ENCODE peak calls at places on chromosomes 12 and 14, in six cellular contexts. A is body of pancreas, G is right lobe of liver, V is fibroblast of mammary gland, Z is HL-60, E is gastrocnemius medialis. X is an unnamed sample.

GRCh38 chr14:36683083-36683724 is 21.5 kb downstream of the PAX9 start:
- DNase-seq in A (no peak), G (no peak), V (no peak), Z (no peak), E (no peak), X (no peak)

GRCh38 chr12:57604454-57605307 is at the start of gene DTX3:
- DNase-seq in A (peak; percentile 70), G (no peak), V (peak; percentile 19), Z (no peak), E (no peak), X (no peak)

GRCh38 chr12:120260607-120261006 is 4.9 kb downstream of the PXN start:
- DNase-seq in A (no peak), G (no peak), V (no peak), Z (no peak), E (no peak), X (no peak)

GRCh38 chr14:20848955-20849570 is 42.1 kb upstream of the RNASE3 start:
- DNase-seq in A (peak; percentile 23), G (no peak), V (no peak), Z (no peak), E (no peak), X (no peak)

GRCh38 chr14:104437703-104438102 is 141.9 kb upstream of the C14orf180 start:
- DNase-seq in A (no peak), G (no peak), V (no peak), Z (no peak), E (no peak), X (peak; percentile 10)

GRCh38 chr14:65169351-65169750 is 67.0 kb upstream of the MAX start:
- DNase-seq in A (no peak), G (no peak), V (peak; percentile 93), Z (no peak), E (no peak), X (no peak)

GRCh38 chr14:57493467-57494181 is at the start of gene CCDC198:
- DNase-seq in A (peak; percentile 41), G (peak; percentile 28), V (peak; percentile 14), Z (no peak), E (no peak), X (no peak)

GRCh38 chr12:25959069-25959961 is 833 bp downstream of the RASSF8 start:
- DNase-seq in A (peak; percentile 67), G (peak; percentile 70), V (peak; percentile 91), Z (no peak), E (peak; percentile 58), X (peak; percentile 40)

GRCh38 chr12:47080725-47081502 is 1.2 kb upstream of the AMIGO2 start:
- DNase-seq in A (peak; percentile 54), G (peak; percentile 66), V (peak; percentile 59), Z (no peak), E (peak; percentile 40), X (peak; percentile 70)

GRCh38 chr12:101299346-101299745 is 19.4 kb downstream of the UTP20 start:
- DNase-seq in A (no peak), G (no peak), V (peak; percentile 33), Z (no peak), E (no peak), X (no peak)

GRCh38 chr12:67354322-67354721 is 85.2 kb downstream of the CAND1 start:
- DNase-seq in A (no peak), G (no peak), V (peak; percentile 28), Z (no peak), E (no peak), X (no peak)

GRCh38 chr12:110135012-110135411 is 10.9 kb downstream of the IFT81 start:
- DNase-seq in A (no peak), G (no peak), V (peak; percentile 89), Z (no peak), E (no peak), X (no peak)

GRCh38 chr12:91332305-91332704 is 149.7 kb upstream of the DCN start:
- DNase-seq in A (no peak), G (no peak), V (peak; percentile 46), Z (no peak), E (no peak), X (no peak)

GRCh38 chr12:117051380-117051779 is 47.8 kb downstream of the TESC start:
- DNase-seq in A (no peak), G (no peak), V (no peak), Z (no peak), E (no peak), X (no peak)

GRCh38 chr14:23578560-23579310 is at the start of gene JPH4:
- DNase-seq in A (no peak), G (no peak), V (no peak), Z (no peak), E (no peak), X (no peak)

GRCh38 chr12:79415754-79416435 is 274.9 kb downstream of the PAWR start:
- DNase-seq in A (peak; percentile 54), G (no peak), V (no peak), Z (no peak), E (no peak), X (no peak)

GRCh38 chr14:53149656-53150319 is 3.3 kb downstream of the DDHD1 start:
- DNase-seq in A (no peak), G (no peak), V (no peak), Z (no peak), E (no peak), X (no peak)

GRCh38 chr12:86669010-86669409 is 412.8 kb upstream of the MGAT4C start:
- DNase-seq in A (no peak), G (no peak), V (no peak), Z (no peak), E (no peak), X (no peak)

GRCh38 chr12:25052191-25053020 is 103.5 kb upstream of the BCAT1 start:
- DNase-seq in A (peak; percentile 32), G (no peak), V (no peak), Z (peak; percentile 78), E (no peak), X (no peak)

GRCh38 chr12:123859035-123859434 is 96.9 kb downstream of the DNAH10 start:
- DNase-seq in A (no peak), G (no peak), V (no peak), Z (no peak), E (no peak), X (no peak)

GRCh38 chr14:51582437-51582836 is 69.3 kb upstream of the FRMD6 start:
- DNase-seq in A (no peak), G (no peak), V (peak; percentile 28), Z (no peak), E (no peak), X (no peak)

GRCh38 chr12:108115746-108116125 is 13.4 kb upstream of the WSCD2 start:
- DNase-seq in A (no peak), G (no peak), V (no peak), Z (no peak), E (no peak), X (no peak)

DNA sequence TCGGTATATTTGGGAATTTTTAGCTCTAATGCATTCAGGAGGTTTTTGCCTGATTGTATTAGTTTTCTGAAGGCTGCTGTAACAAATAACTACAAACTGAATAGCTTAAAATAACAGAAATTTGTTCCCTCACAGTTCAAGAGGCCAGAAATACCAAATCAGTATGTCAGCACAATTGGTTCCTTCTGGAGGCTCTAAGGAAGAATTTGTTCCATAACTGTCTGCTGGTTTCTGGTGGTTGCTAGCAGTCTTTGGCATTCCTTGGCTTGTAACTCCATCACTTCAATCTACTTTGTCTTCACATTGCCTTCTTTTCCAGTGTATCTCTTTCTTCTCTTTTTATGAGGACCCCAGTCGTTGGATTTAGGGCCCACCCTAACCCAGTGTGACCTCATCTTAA is 21.3 kb downstream of the TMTC3 start:
- DNase-seq in A (no peak), G (no peak), V (peak; percentile 18), Z (no peak), E (no peak), X (no peak)
- TF ChIP-seq CTCF in A (no peak), G (no peak), V (no peak), Z (no peak), E (no peak), X (no peak)

GRCh38 chr14:77313374-77313773 is 7.3 kb downstream of the POMT2 start:
- DNase-seq in A (no peak), G (no peak), V (no peak), Z (no peak), E (no peak), X (no peak)
- TF ChIP-seq CTCF in A (no peak), G (no peak), V (no peak), Z (no peak), E (no peak), X (no peak)

DNA sequence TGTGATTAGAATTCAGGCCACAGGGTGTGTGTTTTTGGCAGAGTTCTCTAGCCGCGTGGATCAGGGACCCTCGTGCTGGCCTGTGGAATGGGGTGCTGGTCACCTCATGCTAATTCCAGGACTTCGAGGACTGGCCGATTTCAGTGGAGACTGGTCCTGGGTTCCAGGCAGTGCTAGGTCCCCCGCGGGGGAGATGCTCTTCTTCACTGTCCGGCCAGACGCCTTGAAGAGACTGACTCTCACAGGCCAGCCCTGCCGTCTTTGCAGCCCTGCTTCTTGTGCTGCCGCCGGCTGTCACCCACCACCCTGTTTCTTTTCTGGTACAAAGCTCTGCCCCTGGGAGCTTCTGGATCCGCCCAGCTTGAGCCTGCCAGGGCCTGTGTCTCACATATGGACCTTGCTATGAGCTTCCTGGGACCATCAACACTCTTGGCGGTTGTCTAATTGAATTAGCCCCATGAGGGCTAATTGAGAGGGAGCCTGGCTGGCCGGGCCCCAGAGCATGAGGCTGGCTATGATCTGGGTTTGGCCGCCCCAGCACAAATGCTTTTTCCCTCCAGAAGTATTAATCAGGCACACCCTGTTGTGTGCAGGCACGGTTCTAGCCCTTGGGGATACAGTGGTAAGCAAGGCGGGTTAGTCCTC is 8.2 kb downstream of the MLXIP start:
- DNase-seq in A (peak; percentile 10), G (no peak), V (no peak), Z (no peak), E (no peak), X (no peak)
- TF ChIP-seq CTCF in A (no peak), G (no peak), V (no peak), Z (no peak), E (no peak), X (no peak)

DNA sequence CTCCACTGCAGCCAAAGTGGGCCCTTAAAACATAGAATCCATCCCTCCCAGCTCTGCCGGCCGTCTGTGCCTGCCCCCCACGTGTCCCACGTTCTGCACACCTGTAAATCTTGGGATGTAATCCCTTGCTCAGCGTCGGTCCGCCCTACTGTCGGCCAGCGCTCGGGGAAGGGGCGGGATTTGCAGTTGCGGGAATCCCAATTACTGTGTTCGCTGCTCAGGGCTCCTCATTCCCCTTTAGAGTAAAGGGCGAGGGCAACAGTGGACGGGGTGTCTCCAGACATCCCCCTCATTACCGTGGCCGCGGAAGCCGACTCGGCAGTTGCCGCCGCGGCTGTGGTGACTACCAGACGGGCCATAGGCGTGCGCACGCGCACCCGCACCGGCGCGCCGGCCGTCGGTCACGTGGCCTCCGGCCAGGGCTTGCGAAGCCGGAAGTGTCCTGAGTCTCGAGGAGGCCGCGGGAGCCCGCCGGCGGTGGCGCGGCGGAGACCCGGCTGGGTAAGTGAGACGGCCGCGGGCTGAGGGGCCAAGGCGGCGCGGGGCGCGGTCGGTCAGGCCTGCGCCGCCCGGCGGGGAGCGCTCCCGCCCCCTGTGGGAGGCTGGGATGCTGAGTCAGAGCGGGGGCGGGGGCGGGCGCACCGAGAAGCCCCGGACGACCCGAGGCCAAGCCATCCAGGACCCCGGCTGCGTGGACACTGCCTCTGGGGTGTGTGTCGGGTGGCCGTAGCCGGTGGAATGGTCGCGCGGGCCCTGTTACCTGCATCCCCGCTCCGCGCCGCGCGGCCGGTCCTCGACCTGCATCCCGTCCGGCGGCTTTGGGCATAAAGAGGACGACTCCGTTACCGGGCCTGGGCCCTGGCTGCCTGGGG is at the start of gene TBK1:
- DNase-seq in A (peak; percentile 95), G (peak; percentile 92), V (peak; percentile 78), Z (peak; percentile 80), E (peak; percentile 91), X (peak; percentile 59)
- TF ChIP-seq CTCF in A (no peak), G (no peak), V (no peak), Z (no peak), E (peak; percentile 34), X (no peak)

GRCh38 chr12:40224439-40225291 is at the start of gene LRRK2:
- DNase-seq in A (peak; percentile 84), G (peak; percentile 88), V (peak; percentile 67), Z (no peak), E (peak; percentile 73), X (peak; percentile 37)
- TF ChIP-seq CTCF in A (no peak), G (no peak), V (no peak), Z (no peak), E (no peak), X (no peak)

X was measured in omental fat pad.